ENCODE peak calls at places on chromosomes 3 and 15, in six cellular contexts. One of them, this sample, is unnamed.

GRCh38 chr15:49831206-49831965 is 210.5 kb downstream of the DTWD1 start:
- DNase-seq in lung microvascular endothelial cell: no peak
- DNase-seq in kidney glomerular epithelial cell: peak
- DNase-seq in Daoy: peak
- DNase-seq in A172: peak
- DNase-seq in ovary: no peak
- DNase-seq in this sample: peak

GRCh38 chr15:31469801-31470545 is 143.3 kb downstream of the KLF13 start:
- DNase-seq in A172: no peak
- DNase-seq in ovary: no peak
- DNase-seq in lung microvascular endothelial cell: no peak
- DNase-seq in kidney glomerular epithelial cell: no peak
- DNase-seq in Daoy: no peak
- DNase-seq in this sample: no peak

GRCh38 chr3:45546636-45547201 is 47.8 kb upstream of the LIMD1 start:
- DNase-seq in kidney glomerular epithelial cell: no peak
- DNase-seq in ovary: no peak
- DNase-seq in lung microvascular endothelial cell: no peak
- DNase-seq in Daoy: no peak
- DNase-seq in A172: no peak
- DNase-seq in this sample: no peak

GRCh38 chr15:99993262-99993661 is 260.0 kb upstream of the LYSMD4 start:
- DNase-seq in ovary: no peak
- DNase-seq in A172: no peak
- DNase-seq in kidney glomerular epithelial cell: no peak
- DNase-seq in lung microvascular endothelial cell: no peak
- DNase-seq in Daoy: no peak
- DNase-seq in this sample: no peak

GRCh38 chr3:136105044-136105443 is 91.1 kb downstream of the MSL2 start:
- DNase-seq in ovary: no peak
- DNase-seq in A172: no peak
- DNase-seq in Daoy: no peak
- DNase-seq in lung microvascular endothelial cell: no peak
- DNase-seq in kidney glomerular epithelial cell: no peak
- DNase-seq in this sample: no peak

GRCh38 chr3:131550562-131551188 is 47.9 kb upstream of the MRPL3 start:
- DNase-seq in Daoy: no peak
- DNase-seq in lung microvascular endothelial cell: no peak
- DNase-seq in ovary: no peak
- DNase-seq in kidney glomerular epithelial cell: no peak
- DNase-seq in A172: no peak
- DNase-seq in this sample: no peak

GRCh38 chr15:27683126-27683525 is 416.0 kb downstream of the OCA2 start:
- DNase-seq in lung microvascular endothelial cell: no peak
- DNase-seq in Daoy: no peak
- DNase-seq in kidney glomerular epithelial cell: no peak
- DNase-seq in A172: no peak
- DNase-seq in ovary: no peak
- DNase-seq in this sample: no peak

GRCh38 chr3:156630081-156630772 is 44.2 kb upstream of the TIPARP start:
- DNase-seq in A172: peak
- DNase-seq in Daoy: peak
- DNase-seq in ovary: no peak
- DNase-seq in lung microvascular endothelial cell: no peak
- DNase-seq in kidney glomerular epithelial cell: peak
- DNase-seq in this sample: peak

GRCh38 chr15:69505906-69506305 is 53.3 kb downstream of the RPLP1 start:
- DNase-seq in ovary: no peak
- DNase-seq in kidney glomerular epithelial cell: no peak
- DNase-seq in lung microvascular endothelial cell: no peak
- DNase-seq in Daoy: no peak
- DNase-seq in A172: no peak
- DNase-seq in this sample: no peak

GRCh38 chr15:40115670-40116093 is 7.0 kb upstream of the BMF start:
- DNase-seq in ovary: no peak
- DNase-seq in lung microvascular endothelial cell: no peak
- DNase-seq in Daoy: peak
- DNase-seq in kidney glomerular epithelial cell: peak
- DNase-seq in A172: no peak
- DNase-seq in this sample: peak

GRCh38 chr15:56978898-56979662 is 60.6 kb downstream of the TCF12 start:
- DNase-seq in kidney glomerular epithelial cell: no peak
- DNase-seq in Daoy: no peak
- DNase-seq in lung microvascular endothelial cell: no peak
- DNase-seq in ovary: no peak
- DNase-seq in A172: no peak
- DNase-seq in this sample: peak

GRCh38 chr3:173584834-173585831 is 187.6 kb downstream of the NLGN1 start:
- DNase-seq in ovary: peak
- DNase-seq in lung microvascular endothelial cell: peak
- DNase-seq in kidney glomerular epithelial cell: peak
- DNase-seq in A172: peak
- DNase-seq in Daoy: peak
- DNase-seq in this sample: peak

GRCh38 chr3:17057316-17057715 is 172.6 kb downstream of the PLCL2 start:
- DNase-seq in A172: no peak
- DNase-seq in lung microvascular endothelial cell: peak
- DNase-seq in kidney glomerular epithelial cell: no peak
- DNase-seq in ovary: no peak
- DNase-seq in Daoy: no peak
- DNase-seq in this sample: peak

GRCh38 chr3:137217733-137218132 is 259.9 kb downstream of the IL20RB start:
- DNase-seq in Daoy: no peak
- DNase-seq in kidney glomerular epithelial cell: no peak
- DNase-seq in lung microvascular endothelial cell: no peak
- DNase-seq in ovary: no peak
- DNase-seq in A172: no peak
- DNase-seq in this sample: no peak

GRCh38 chr15:50523736-50524318 is 22.6 kb downstream of the USP50 start:
- DNase-seq in Daoy: no peak
- DNase-seq in A172: no peak
- DNase-seq in lung microvascular endothelial cell: peak
- DNase-seq in ovary: no peak
- DNase-seq in kidney glomerular epithelial cell: no peak
- DNase-seq in this sample: no peak

GRCh38 chr3:123385072-123385471 is 63.8 kb downstream of the ADCY5 start:
- DNase-seq in kidney glomerular epithelial cell: no peak
- DNase-seq in ovary: no peak
- DNase-seq in Daoy: no peak
- DNase-seq in lung microvascular endothelial cell: no peak
- DNase-seq in A172: no peak
- DNase-seq in this sample: no peak